ENCODE peak calls at places on chromosomes 5 and 9, in eight cellular contexts. N, X, A, Y, T, S, U and G are unnamed samples.

GRCh38 chr9:36396985-36397384 is 3.1 kb downstream of the RNF38 start:
- DNase-seq in N (no peak), X (no peak), A (no peak), Y (no peak), T (no peak), S (no peak), U (no peak), G (no peak)

GRCh38 chr9:89674667-89675402 is 70.0 kb downstream of the GADD45G start:
- DNase-seq in N (no peak), X (no peak), A (peak; percentile 95), Y (no peak), T (no peak), S (no peak), U (no peak), G (no peak)

GRCh38 chr9:113428062-113428600 is 17.6 kb downstream of the C9orf43 start:
- DNase-seq in N (no peak), X (no peak), A (no peak), Y (no peak), T (peak; percentile 19), S (no peak), U (no peak), G (no peak)

GRCh38 chr9:18185196-18185595 is 288.8 kb upstream of the ADAMTSL1 start:
- DNase-seq in N (no peak), X (no peak), A (no peak), Y (no peak), T (no peak), S (no peak), U (no peak), G (no peak)

GRCh38 chr5:154782812-154783592 is 27.8 kb downstream of the LARP1 start:
- DNase-seq in N (no peak), X (no peak), A (no peak), Y (no peak), T (no peak), S (no peak), U (no peak), G (no peak)

GRCh38 chr5:30918171-30918570 is 275.3 kb upstream of the CDH6 start:
- DNase-seq in N (no peak), X (no peak), A (no peak), Y (no peak), T (peak; percentile 77), S (no peak), U (no peak), G (no peak)

GRCh38 chr5:125198270-125198974 is 452.0 kb upstream of the ZNF608 start:
- DNase-seq in N (no peak), X (no peak), A (peak; percentile 78), Y (no peak), T (peak; percentile 86), S (peak; percentile 68), U (no peak), G (no peak)

GRCh38 chr5:146027746-146028145 is 77.6 kb downstream of the PLAC8L1 start:
- DNase-seq in N (no peak), X (no peak), A (no peak), Y (no peak), T (peak; percentile 21), S (no peak), U (no peak), G (no peak)

GRCh38 chr5:74945561-74946165 is 79.5 kb upstream of the FAM169A start:
- DNase-seq in N (no peak), X (no peak), A (no peak), Y (no peak), T (no peak), S (no peak), U (no peak), G (no peak)